ENCODE peak calls at places on chromosomes 11 and 22, in seven cellular contexts. One of them, this sample, is unnamed.
A peak's percentile ranks its signal among the peaks of the same experiment; 100 is the strongest.

GRCh38 chr11:120735035-120735434 is 223.5 kb downstream of the GRIK4 start:
- DNase-seq in uterus: no peak
- DNase-seq in body of pancreas: no peak
- DNase-seq in naive thymus-derived CD4-positive, alpha-beta T cell: no peak
- DNase-seq in lower leg skin: no peak
- DNase-seq in stimulated activated CD4-positive, alpha-beta T cell treated with anti-CD3 and anti-CD28 coated beads, Interleukin-4, amount 100 ng/mL, for 24 hours: no peak
- DNase-seq in kidney tubule cell: no peak
- DNase-seq in this sample: no peak

GRCh38 chr11:12073436-12073835 is 37.0 kb upstream of the MICAL2 start:
- DNase-seq in lower leg skin: peak; percentile 2
- DNase-seq in body of pancreas: no peak
- DNase-seq in uterus: no peak
- DNase-seq in stimulated activated CD4-positive, alpha-beta T cell treated with anti-CD3 and anti-CD28 coated beads, Interleukin-4, amount 100 ng/mL, for 24 hours: no peak
- DNase-seq in kidney tubule cell: no peak
- DNase-seq in naive thymus-derived CD4-positive, alpha-beta T cell: no peak
- DNase-seq in this sample: no peak

GRCh38 chr11:79336740-79337517 is 103.9 kb downstream of the TENM4 start:
- DNase-seq in kidney tubule cell: no peak
- DNase-seq in body of pancreas: no peak
- DNase-seq in naive thymus-derived CD4-positive, alpha-beta T cell: no peak
- DNase-seq in uterus: no peak
- DNase-seq in lower leg skin: no peak
- DNase-seq in stimulated activated CD4-positive, alpha-beta T cell treated with anti-CD3 and anti-CD28 coated beads, Interleukin-4, amount 100 ng/mL, for 24 hours: no peak
- DNase-seq in this sample: no peak

GRCh38 chr11:120335596-120335927 is 651 bp upstream of the ARHGEF12 start:
- DNase-seq in lower leg skin: no peak
- DNase-seq in body of pancreas: peak; percentile 68
- DNase-seq in kidney tubule cell: no peak
- DNase-seq in uterus: no peak
- DNase-seq in stimulated activated CD4-positive, alpha-beta T cell treated with anti-CD3 and anti-CD28 coated beads, Interleukin-4, amount 100 ng/mL, for 24 hours: no peak
- DNase-seq in naive thymus-derived CD4-positive, alpha-beta T cell: no peak
- DNase-seq in this sample: peak; percentile 47

GRCh38 chr22:40238425-40239344 is 61.0 kb downstream of the TNRC6B start:
- DNase-seq in body of pancreas: no peak
- DNase-seq in naive thymus-derived CD4-positive, alpha-beta T cell: no peak
- DNase-seq in stimulated activated CD4-positive, alpha-beta T cell treated with anti-CD3 and anti-CD28 coated beads, Interleukin-4, amount 100 ng/mL, for 24 hours: no peak
- DNase-seq in uterus: peak; percentile 50
- DNase-seq in lower leg skin: no peak
- DNase-seq in kidney tubule cell: peak; percentile 75
- DNase-seq in this sample: no peak

GRCh38 chr11:94968334-94968958 is 4.9 kb downstream of the CWC15 start:
- DNase-seq in uterus: no peak
- DNase-seq in kidney tubule cell: peak; percentile 33
- DNase-seq in body of pancreas: no peak
- DNase-seq in naive thymus-derived CD4-positive, alpha-beta T cell: no peak
- DNase-seq in stimulated activated CD4-positive, alpha-beta T cell treated with anti-CD3 and anti-CD28 coated beads, Interleukin-4, amount 100 ng/mL, for 24 hours: no peak
- DNase-seq in lower leg skin: no peak
- DNase-seq in this sample: no peak

GRCh38 chr11:1234771-1235614 is 12.1 kb downstream of the MUC5B start:
- DNase-seq in kidney tubule cell: no peak
- DNase-seq in uterus: no peak
- DNase-seq in body of pancreas: peak; percentile 3
- DNase-seq in lower leg skin: peak; percentile 78
- DNase-seq in naive thymus-derived CD4-positive, alpha-beta T cell: no peak
- DNase-seq in stimulated activated CD4-positive, alpha-beta T cell treated with anti-CD3 and anti-CD28 coated beads, Interleukin-4, amount 100 ng/mL, for 24 hours: no peak
- DNase-seq in this sample: no peak

GRCh38 chr11:39571081-39571480 is 1888.4 kb downstream of the LRRC4C start:
- DNase-seq in body of pancreas: no peak
- DNase-seq in kidney tubule cell: peak; percentile 1
- DNase-seq in stimulated activated CD4-positive, alpha-beta T cell treated with anti-CD3 and anti-CD28 coated beads, Interleukin-4, amount 100 ng/mL, for 24 hours: no peak
- DNase-seq in naive thymus-derived CD4-positive, alpha-beta T cell: no peak
- DNase-seq in lower leg skin: no peak
- DNase-seq in uterus: no peak
- DNase-seq in this sample: no peak

GRCh38 chr11:82907376-82907775 is 5.8 kb downstream of the DDIAS start:
- DNase-seq in uterus: no peak
- DNase-seq in kidney tubule cell: no peak
- DNase-seq in body of pancreas: no peak
- DNase-seq in lower leg skin: no peak
- DNase-seq in stimulated activated CD4-positive, alpha-beta T cell treated with anti-CD3 and anti-CD28 coated beads, Interleukin-4, amount 100 ng/mL, for 24 hours: no peak
- DNase-seq in naive thymus-derived CD4-positive, alpha-beta T cell: no peak
- DNase-seq in this sample: no peak

GRCh38 chr22:19815823-19816290 is 38.8 kb downstream of the GNB1L start:
- DNase-seq in uterus: no peak
- DNase-seq in lower leg skin: peak; percentile 76
- DNase-seq in body of pancreas: no peak
- DNase-seq in stimulated activated CD4-positive, alpha-beta T cell treated with anti-CD3 and anti-CD28 coated beads, Interleukin-4, amount 100 ng/mL, for 24 hours: no peak
- DNase-seq in kidney tubule cell: no peak
- DNase-seq in naive thymus-derived CD4-positive, alpha-beta T cell: peak; percentile 17
- DNase-seq in this sample: no peak

GRCh38 chr11:66291706-66292542 is at the start of gene TMEM151A:
- DNase-seq in kidney tubule cell: no peak
- DNase-seq in naive thymus-derived CD4-positive, alpha-beta T cell: peak; percentile 57
- DNase-seq in stimulated activated CD4-positive, alpha-beta T cell treated with anti-CD3 and anti-CD28 coated beads, Interleukin-4, amount 100 ng/mL, for 24 hours: no peak
- DNase-seq in lower leg skin: no peak
- DNase-seq in uterus: no peak
- DNase-seq in body of pancreas: peak; percentile 57
- DNase-seq in this sample: no peak

GRCh38 chr11:8640305-8640932 is 42.0 kb downstream of the TRIM66 start:
- DNase-seq in uterus: no peak
- DNase-seq in lower leg skin: no peak
- DNase-seq in stimulated activated CD4-positive, alpha-beta T cell treated with anti-CD3 and anti-CD28 coated beads, Interleukin-4, amount 100 ng/mL, for 24 hours: no peak
- DNase-seq in naive thymus-derived CD4-positive, alpha-beta T cell: no peak
- DNase-seq in kidney tubule cell: no peak
- DNase-seq in body of pancreas: no peak
- DNase-seq in this sample: no peak

GRCh38 chr11:125345706-125346561 is 150.1 kb downstream of the FEZ1 start:
- DNase-seq in stimulated activated CD4-positive, alpha-beta T cell treated with anti-CD3 and anti-CD28 coated beads, Interleukin-4, amount 100 ng/mL, for 24 hours: peak; percentile 28
- DNase-seq in body of pancreas: peak; percentile 85
- DNase-seq in uterus: peak; percentile 88
- DNase-seq in naive thymus-derived CD4-positive, alpha-beta T cell: peak; percentile 27
- DNase-seq in kidney tubule cell: peak; percentile 50
- DNase-seq in lower leg skin: peak; percentile 94
- DNase-seq in this sample: no peak

GRCh38 chr22:25622011-25622410 is 57.5 kb downstream of the GRK3 start:
- DNase-seq in stimulated activated CD4-positive, alpha-beta T cell treated with anti-CD3 and anti-CD28 coated beads, Interleukin-4, amount 100 ng/mL, for 24 hours: no peak
- DNase-seq in body of pancreas: no peak
- DNase-seq in kidney tubule cell: no peak
- DNase-seq in lower leg skin: no peak
- DNase-seq in uterus: no peak
- DNase-seq in naive thymus-derived CD4-positive, alpha-beta T cell: no peak
- DNase-seq in this sample: no peak

GRCh38 chr11:129195682-129196081 is 3.6 kb upstream of the ARHGAP32 start:
- DNase-seq in lower leg skin: no peak
- DNase-seq in stimulated activated CD4-positive, alpha-beta T cell treated with anti-CD3 and anti-CD28 coated beads, Interleukin-4, amount 100 ng/mL, for 24 hours: no peak
- DNase-seq in body of pancreas: no peak
- DNase-seq in naive thymus-derived CD4-positive, alpha-beta T cell: no peak
- DNase-seq in uterus: no peak
- DNase-seq in kidney tubule cell: no peak
- DNase-seq in this sample: no peak

GRCh38 chr11:126949066-126949945 is 51.3 kb downstream of the KIRREL3 start:
- DNase-seq in kidney tubule cell: peak; percentile 80
- DNase-seq in uterus: no peak
- DNase-seq in naive thymus-derived CD4-positive, alpha-beta T cell: no peak
- DNase-seq in body of pancreas: no peak
- DNase-seq in stimulated activated CD4-positive, alpha-beta T cell treated with anti-CD3 and anti-CD28 coated beads, Interleukin-4, amount 100 ng/mL, for 24 hours: no peak
- DNase-seq in lower leg skin: no peak
- DNase-seq in this sample: no peak

GRCh38 chr11:120298461-120298860 is 26.6 kb upstream of the TLCD5 start:
- DNase-seq in stimulated activated CD4-positive, alpha-beta T cell treated with anti-CD3 and anti-CD28 coated beads, Interleukin-4, amount 100 ng/mL, for 24 hours: no peak
- DNase-seq in naive thymus-derived CD4-positive, alpha-beta T cell: no peak
- DNase-seq in body of pancreas: no peak
- DNase-seq in kidney tubule cell: no peak
- DNase-seq in uterus: no peak
- DNase-seq in lower leg skin: peak; percentile 43
- DNase-seq in this sample: no peak

GRCh38 chr11:73461335-73461840 is 85.2 kb downstream of the RELT start:
- DNase-seq in uterus: no peak
- DNase-seq in kidney tubule cell: no peak
- DNase-seq in body of pancreas: no peak
- DNase-seq in stimulated activated CD4-positive, alpha-beta T cell treated with anti-CD3 and anti-CD28 coated beads, Interleukin-4, amount 100 ng/mL, for 24 hours: no peak
- DNase-seq in naive thymus-derived CD4-positive, alpha-beta T cell: no peak
- DNase-seq in lower leg skin: no peak
- DNase-seq in this sample: peak; percentile 64

GRCh38 chr22:27918351-27919221 is 470 bp downstream of the PITPNB start:
- DNase-seq in kidney tubule cell: peak; percentile 62
- DNase-seq in naive thymus-derived CD4-positive, alpha-beta T cell: peak; percentile 80
- DNase-seq in lower leg skin: peak; percentile 91
- DNase-seq in uterus: peak; percentile 46
- DNase-seq in body of pancreas: peak; percentile 50
- DNase-seq in stimulated activated CD4-positive, alpha-beta T cell treated with anti-CD3 and anti-CD28 coated beads, Interleukin-4, amount 100 ng/mL, for 24 hours: peak; percentile 65
- DNase-seq in this sample: no peak